ENCODE peak calls at places on chromosome 3, in nine cellular contexts. J, I, D, T, S, X, F, W and E are unnamed samples.

GRCh38 chr3:23365066-23365465 is 161.9 kb downstream of the UBE2E2 start:
- DNase-seq in J (no peak), I (no peak), D (no peak), T (no peak), S (no peak), X (no peak), F (no peak), W (no peak), E (no peak)

GRCh38 chr3:12954891-12955650 is 113.7 kb upstream of the RPL32 start:
- DNase-seq in J (peak; percentile 87), I (peak; percentile 85), D (no peak), T (no peak), S (no peak), X (no peak), F (peak; percentile 82), W (no peak), E (peak; percentile 34)

GRCh38 chr3:100777271-100777670 is 68.0 kb downstream of the TFG start:
- DNase-seq in J (no peak), I (no peak), D (no peak), T (no peak), S (no peak), X (no peak), F (no peak), W (no peak), E (no peak)

GRCh38 chr3:165725296-165725695 is 111.9 kb downstream of the BCHE start:
- DNase-seq in J (no peak), I (no peak), D (no peak), T (no peak), S (no peak), X (no peak), F (no peak), W (no peak), E (peak; percentile 9)

GRCh38 chr3:139112230-139112558 is 67.5 kb upstream of the PRR23C start:
- DNase-seq in J (no peak), I (no peak), D (no peak), T (no peak), S (no peak), X (no peak), F (no peak), W (peak; percentile 44), E (no peak)

GRCh38 chr3:9862391-9863235 is 17.4 kb downstream of the CIDEC start:
- DNase-seq in J (no peak), I (no peak), D (peak; percentile 48), T (no peak), S (peak; percentile 82), X (peak; percentile 36), F (peak; percentile 79), W (no peak), E (no peak)

GRCh38 chr3:147760998-147761397 is 351.8 kb downstream of the ZIC1 start:
- DNase-seq in J (no peak), I (no peak), D (no peak), T (no peak), S (peak; percentile 52), X (no peak), F (no peak), W (no peak), E (no peak)

GRCh38 chr3:58962816-58963215 is 87.0 kb downstream of the CFAP20DC start:
- DNase-seq in J (no peak), I (no peak), D (no peak), T (no peak), S (peak; percentile 24), X (peak; percentile 16), F (no peak), W (no peak), E (peak; percentile 58)

GRCh38 chr3:102053375-102053989 is 204.2 kb downstream of the NFKBIZ start:
- DNase-seq in J (no peak), I (no peak), D (no peak), T (no peak), S (no peak), X (peak; percentile 65), F (no peak), W (no peak), E (peak; percentile 82)

GRCh38 chr3:157460253-157460652 is 23.6 kb downstream of the PTX3 start:
- DNase-seq in J (no peak), I (no peak), D (no peak), T (no peak), S (peak; percentile 13), X (no peak), F (no peak), W (no peak), E (peak; percentile 58)

GRCh38 chr3:167057586-167057985 is 322.5 kb downstream of the ZBBX start:
- DNase-seq in J (no peak), I (no peak), D (no peak), T (no peak), S (no peak), X (no peak), F (no peak), W (no peak), E (no peak)

DNA sequence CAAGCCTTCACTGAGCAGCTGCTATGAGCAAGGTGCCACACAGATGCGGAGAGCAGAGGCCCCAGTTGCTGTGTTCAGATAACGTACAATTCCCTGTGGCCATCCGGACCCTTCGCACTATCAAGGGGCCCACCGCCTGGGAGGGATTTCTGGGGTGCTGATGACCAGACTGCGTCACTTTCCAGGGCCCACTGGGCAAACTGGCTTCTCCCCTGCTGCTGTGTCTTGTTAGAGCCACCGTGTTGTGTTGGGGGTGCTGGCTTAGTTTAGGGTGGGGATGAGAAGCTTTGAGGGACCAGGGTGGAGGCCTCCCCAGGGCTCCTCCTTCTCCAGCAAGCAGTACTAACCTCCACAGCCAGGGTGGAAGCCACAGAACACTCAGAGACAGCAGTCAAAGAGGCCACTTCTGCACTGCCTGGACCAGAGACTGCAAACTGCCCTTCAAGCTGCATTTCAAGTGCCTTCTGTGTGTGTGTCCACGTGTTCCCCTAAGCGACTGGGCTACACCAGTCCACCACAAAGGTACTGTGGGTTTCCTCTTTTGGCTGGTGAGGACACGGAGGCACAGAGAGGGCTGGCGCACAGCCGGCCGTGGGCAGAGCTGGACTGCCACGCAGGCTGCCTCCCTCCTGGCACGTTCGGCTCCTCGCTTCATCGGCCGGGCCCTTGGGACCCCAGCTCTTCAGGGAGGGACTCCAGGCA is 61.1 kb downstream of the MGLL start:
- DNase-seq in J (peak; percentile 73), I (no peak), D (no peak), T (no peak), S (no peak), X (no peak), F (peak; percentile 71), W (no peak), E (no peak)
- TF ChIP-seq CTCF in J (no peak), I (peak; percentile 33), D (no peak), T (no peak), S (no peak), X (no peak), F (peak; percentile 29), W (no peak), E (no peak)

DNA sequence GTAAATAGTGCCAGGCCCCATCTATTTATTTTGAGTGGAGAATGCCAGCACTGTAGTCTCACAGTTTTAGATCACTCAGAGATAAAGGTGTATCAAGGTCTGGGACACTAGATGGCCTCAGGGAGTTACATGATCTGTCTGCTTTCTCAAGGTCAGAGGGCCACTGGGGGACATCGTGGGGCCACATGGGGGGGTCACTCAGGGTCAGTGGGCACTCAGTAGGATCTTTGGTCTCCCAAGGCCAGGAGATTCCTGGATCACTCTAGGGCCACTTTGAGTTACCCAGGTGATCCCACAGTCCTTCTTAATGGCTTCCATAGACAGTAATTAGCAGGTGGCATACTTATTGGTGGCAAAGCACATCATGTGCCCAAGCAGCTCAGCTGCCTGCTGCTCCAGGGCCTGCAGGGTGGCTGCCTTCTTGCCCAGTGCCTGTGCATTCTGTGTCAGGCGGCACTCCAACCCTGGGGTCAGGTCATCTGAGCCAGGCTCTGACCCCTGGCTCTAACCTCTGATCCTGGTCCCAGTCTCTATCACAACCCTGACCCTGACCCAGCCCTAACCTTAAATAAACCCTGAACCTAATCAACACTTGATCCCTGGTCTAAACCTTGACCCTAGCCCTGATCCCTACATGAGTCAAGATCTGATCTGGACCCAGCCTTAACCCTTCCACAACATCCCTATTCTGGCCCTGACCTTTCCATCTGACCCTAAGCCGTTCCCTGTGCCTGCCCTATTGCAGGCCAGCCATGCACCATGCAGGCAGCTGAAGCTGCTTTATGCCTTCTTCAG is 1.8 kb upstream of the LAMB2 start:
- DNase-seq in J (no peak), I (no peak), D (no peak), T (no peak), S (no peak), X (no peak), F (no peak), W (no peak), E (no peak)
- TF ChIP-seq CTCF in J (no peak), I (no peak), D (no peak), T (peak; percentile 13), S (no peak), X (no peak), F (no peak), W (no peak), E (no peak)

GRCh38 chr3:28915711-28916481 is 365.0 kb upstream of the RBMS3 start:
- DNase-seq in J (peak; percentile 3), I (no peak), D (peak; percentile 60), T (no peak), S (peak; percentile 45), X (peak; percentile 82), F (peak; percentile 35), W (no peak), E (peak; percentile 71)
- TF ChIP-seq CTCF in J (no peak), I (no peak), D (no peak), T (no peak), S (no peak), X (peak; percentile 18), F (no peak), W (no peak), E (peak; percentile 22)

DNA sequence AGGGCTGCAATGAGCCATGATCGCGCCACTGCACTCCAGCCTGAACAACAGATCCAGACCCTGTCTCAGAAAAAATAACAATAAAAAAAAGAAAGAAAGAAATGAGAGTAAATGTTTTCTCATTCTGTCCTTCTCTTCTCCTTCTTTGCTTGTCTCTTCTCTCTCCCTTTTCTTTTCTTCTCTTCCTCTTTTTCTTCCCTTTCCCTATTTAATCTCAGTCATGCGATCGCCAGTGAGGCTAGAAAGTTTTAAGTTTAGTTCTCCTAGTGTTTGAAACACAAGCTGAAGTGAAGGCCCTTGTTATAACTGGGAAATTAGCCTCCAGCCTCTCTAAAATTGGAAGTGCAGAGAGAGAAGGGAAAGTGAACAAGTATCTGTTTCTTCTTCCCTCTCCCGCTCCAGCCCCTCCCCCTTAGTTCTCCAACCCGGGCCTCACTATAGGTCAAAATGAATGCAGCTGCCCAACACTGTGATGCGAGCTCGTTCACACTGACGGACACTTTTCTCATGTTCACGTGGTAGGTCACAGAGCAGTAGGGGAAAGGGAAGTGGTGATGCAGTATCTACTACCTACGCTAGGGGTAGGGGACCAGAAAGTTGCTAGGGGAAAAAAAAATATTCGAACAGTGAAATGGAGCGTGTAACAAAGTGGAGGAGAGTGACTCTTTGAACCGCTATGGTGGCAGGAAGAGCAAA is 23.4 kb upstream of the TSC22D2 start:
- DNase-seq in J (peak; percentile 86), I (no peak), D (peak; percentile 32), T (no peak), S (peak; percentile 55), X (no peak), F (peak; percentile 68), W (no peak), E (no peak)
- TF ChIP-seq CTCF in J (peak; percentile 14), I (no peak), D (peak; percentile 33), T (peak; percentile 61), S (peak; percentile 11), X (no peak), F (peak; percentile 19), W (peak; percentile 72), E (no peak)

DNA sequence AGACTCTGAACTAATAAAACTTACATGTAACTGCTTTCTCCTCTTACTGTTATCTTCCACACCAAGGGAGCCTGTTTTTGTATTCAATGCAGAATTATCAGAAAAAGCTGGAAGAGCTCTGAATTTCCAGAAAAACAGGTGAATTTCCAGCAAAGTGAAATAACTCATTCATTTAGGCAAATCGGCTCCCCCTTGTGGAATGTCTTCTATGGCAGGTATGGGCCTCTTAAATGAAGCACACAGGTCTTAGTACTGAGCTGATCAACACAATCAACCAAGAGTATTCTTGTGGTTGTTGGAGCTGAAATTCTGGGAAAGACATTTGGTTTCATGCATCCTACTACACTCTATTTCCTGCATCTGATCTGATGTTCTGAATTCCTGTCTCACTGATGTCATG is 31.0 kb upstream of the PTPRG start:
- DNase-seq in J (peak; percentile 7), I (no peak), D (peak; percentile 32), T (no peak), S (peak; percentile 63), X (peak; percentile 64), F (no peak), W (no peak), E (peak; percentile 51)
- TF ChIP-seq CTCF in J (peak; percentile 20), I (peak; percentile 23), D (peak; percentile 31), T (peak; percentile 77), S (peak; percentile 59), X (peak; percentile 62), F (peak; percentile 55), W (peak; percentile 72), E (peak; percentile 65)